ENCODE peak calls at places on chromosome 14, in nine cellular contexts. One of them, this sample, is unnamed.

GRCh38 chr14:73754911-73755360 is 40.8 kb upstream of the PNMA1 start:
- DNase-seq in colonic mucosa: no peak
- DNase-seq in left ventricle myocardium inferior: peak; percentile 61
- DNase-seq in brain microvascular endothelial cell: no peak
- DNase-seq in AG04450: no peak
- DNase-seq in mammary epithelial cell: no peak
- DNase-seq in esophagus muscularis mucosa: no peak
- DNase-seq in tibial nerve: no peak
- DNase-seq in transverse colon: peak; percentile 59
- DNase-seq in this sample: no peak

GRCh38 chr14:23148596-23149249 is 29.7 kb upstream of the CEBPE start:
- DNase-seq in colonic mucosa: no peak
- DNase-seq in left ventricle myocardium inferior: no peak
- DNase-seq in brain microvascular endothelial cell: no peak
- DNase-seq in AG04450: no peak
- DNase-seq in mammary epithelial cell: no peak
- DNase-seq in esophagus muscularis mucosa: no peak
- DNase-seq in tibial nerve: no peak
- DNase-seq in transverse colon: no peak
- DNase-seq in this sample: no peak

GRCh38 chr14:56325251-56325839 is 207.1 kb downstream of the PELI2 start:
- DNase-seq in colonic mucosa: no peak
- DNase-seq in left ventricle myocardium inferior: no peak
- DNase-seq in brain microvascular endothelial cell: no peak
- DNase-seq in AG04450: no peak
- DNase-seq in mammary epithelial cell: no peak
- DNase-seq in esophagus muscularis mucosa: no peak
- DNase-seq in tibial nerve: no peak
- DNase-seq in transverse colon: no peak
- DNase-seq in this sample: no peak

GRCh38 chr14:55556929-55557623 is 22.9 kb upstream of the KTN1 start:
- DNase-seq in colonic mucosa: peak; percentile 26
- DNase-seq in left ventricle myocardium inferior: peak; percentile 84
- DNase-seq in brain microvascular endothelial cell: peak; percentile 60
- DNase-seq in AG04450: peak; percentile 67
- DNase-seq in mammary epithelial cell: peak; percentile 91
- DNase-seq in esophagus muscularis mucosa: no peak
- DNase-seq in tibial nerve: no peak
- DNase-seq in transverse colon: peak; percentile 67
- DNase-seq in this sample: peak; percentile 91

GRCh38 chr14:99378782-99379214 is 101.9 kb downstream of the SETD3 start:
- DNase-seq in colonic mucosa: no peak
- DNase-seq in left ventricle myocardium inferior: no peak
- DNase-seq in brain microvascular endothelial cell: peak; percentile 60
- DNase-seq in AG04450: no peak
- DNase-seq in mammary epithelial cell: peak; percentile 86
- DNase-seq in esophagus muscularis mucosa: no peak
- DNase-seq in tibial nerve: no peak
- DNase-seq in transverse colon: peak; percentile 24
- DNase-seq in this sample: peak; percentile 84

GRCh38 chr14:91129261-91129660 is 15.4 kb downstream of the DGLUCY start:
- DNase-seq in colonic mucosa: no peak
- DNase-seq in left ventricle myocardium inferior: no peak
- DNase-seq in brain microvascular endothelial cell: no peak
- DNase-seq in AG04450: no peak
- DNase-seq in mammary epithelial cell: no peak
- DNase-seq in esophagus muscularis mucosa: no peak
- DNase-seq in tibial nerve: no peak
- DNase-seq in transverse colon: no peak
- DNase-seq in this sample: no peak

GRCh38 chr14:69101331-69101826 is 51.5 kb downstream of the DCAF5 start:
- DNase-seq in colonic mucosa: peak; percentile 53
- DNase-seq in left ventricle myocardium inferior: no peak
- DNase-seq in brain microvascular endothelial cell: peak; percentile 79
- DNase-seq in AG04450: peak; percentile 55
- DNase-seq in mammary epithelial cell: peak; percentile 75
- DNase-seq in esophagus muscularis mucosa: no peak
- DNase-seq in tibial nerve: no peak
- DNase-seq in transverse colon: no peak
- DNase-seq in this sample: peak; percentile 36

GRCh38 chr14:104996483-104996882 is 10.9 kb downstream of the CLBA1 start:
- DNase-seq in colonic mucosa: no peak
- DNase-seq in left ventricle myocardium inferior: no peak
- DNase-seq in brain microvascular endothelial cell: no peak
- DNase-seq in AG04450: no peak
- DNase-seq in mammary epithelial cell: no peak
- DNase-seq in esophagus muscularis mucosa: no peak
- DNase-seq in tibial nerve: no peak
- DNase-seq in transverse colon: no peak
- DNase-seq in this sample: no peak

GRCh38 chr14:21068521-21069387 is 1.4 kb upstream of the ARHGEF40 start:
- DNase-seq in colonic mucosa: peak; percentile 73
- DNase-seq in left ventricle myocardium inferior: peak; percentile 47
- DNase-seq in brain microvascular endothelial cell: peak; percentile 39
- DNase-seq in AG04450: no peak
- DNase-seq in mammary epithelial cell: no peak
- DNase-seq in esophagus muscularis mucosa: no peak
- DNase-seq in tibial nerve: no peak
- DNase-seq in transverse colon: peak; percentile 71
- DNase-seq in this sample: peak; percentile 78

GRCh38 chr14:90743826-90744225 is 72.4 kb downstream of the TTC7B start:
- DNase-seq in colonic mucosa: no peak
- DNase-seq in left ventricle myocardium inferior: no peak
- DNase-seq in brain microvascular endothelial cell: no peak
- DNase-seq in AG04450: no peak
- DNase-seq in mammary epithelial cell: no peak
- DNase-seq in esophagus muscularis mucosa: peak; percentile 81
- DNase-seq in tibial nerve: no peak
- DNase-seq in transverse colon: no peak
- DNase-seq in this sample: no peak

GRCh38 chr14:59870277-59871165 is at the start of gene RTN1:
- DNase-seq in colonic mucosa: peak; percentile 25
- DNase-seq in left ventricle myocardium inferior: peak; percentile 51
- DNase-seq in brain microvascular endothelial cell: no peak
- DNase-seq in AG04450: peak; percentile 2
- DNase-seq in mammary epithelial cell: peak; percentile 30
- DNase-seq in esophagus muscularis mucosa: no peak
- DNase-seq in tibial nerve: peak; percentile 35
- DNase-seq in transverse colon: peak; percentile 25
- DNase-seq in this sample: peak; percentile 36

GRCh38 chr14:36944307-36945010 is 227.9 kb downstream of the SLC25A21 start:
- DNase-seq in colonic mucosa: no peak
- DNase-seq in left ventricle myocardium inferior: no peak
- DNase-seq in brain microvascular endothelial cell: peak; percentile 40
- DNase-seq in AG04450: peak; percentile 24
- DNase-seq in mammary epithelial cell: peak; percentile 90
- DNase-seq in esophagus muscularis mucosa: no peak
- DNase-seq in tibial nerve: no peak
- DNase-seq in transverse colon: no peak
- DNase-seq in this sample: peak; percentile 20

GRCh38 chr14:68968051-68968450 is 11.1 kb downstream of the ACTN1 start:
- DNase-seq in colonic mucosa: no peak
- DNase-seq in left ventricle myocardium inferior: no peak
- DNase-seq in brain microvascular endothelial cell: peak; percentile 0
- DNase-seq in AG04450: no peak
- DNase-seq in mammary epithelial cell: no peak
- DNase-seq in esophagus muscularis mucosa: no peak
- DNase-seq in tibial nerve: no peak
- DNase-seq in transverse colon: no peak
- DNase-seq in this sample: no peak

GRCh38 chr14:73825551-73826188 is 26.0 kb upstream of the PTGR2 start:
- DNase-seq in colonic mucosa: peak; percentile 94
- DNase-seq in left ventricle myocardium inferior: peak; percentile 91
- DNase-seq in brain microvascular endothelial cell: peak; percentile 72
- DNase-seq in AG04450: peak; percentile 56
- DNase-seq in mammary epithelial cell: peak; percentile 64
- DNase-seq in esophagus muscularis mucosa: peak; percentile 97
- DNase-seq in tibial nerve: peak; percentile 93
- DNase-seq in transverse colon: peak; percentile 94
- DNase-seq in this sample: peak; percentile 90

GRCh38 chr14:104893435-104894207 is 28.6 kb downstream of the CEP170B start:
- DNase-seq in colonic mucosa: peak; percentile 23
- DNase-seq in left ventricle myocardium inferior: peak; percentile 14
- DNase-seq in brain microvascular endothelial cell: no peak
- DNase-seq in AG04450: no peak
- DNase-seq in mammary epithelial cell: no peak
- DNase-seq in esophagus muscularis mucosa: no peak
- DNase-seq in tibial nerve: no peak
- DNase-seq in transverse colon: peak; percentile 19
- DNase-seq in this sample: no peak

GRCh38 chr14:34837801-34838322 is 37.3 kb downstream of the BAZ1A start:
- DNase-seq in colonic mucosa: no peak
- DNase-seq in left ventricle myocardium inferior: no peak
- DNase-seq in brain microvascular endothelial cell: no peak
- DNase-seq in AG04450: no peak
- DNase-seq in mammary epithelial cell: peak; percentile 5
- DNase-seq in esophagus muscularis mucosa: no peak
- DNase-seq in tibial nerve: no peak
- DNase-seq in transverse colon: no peak
- DNase-seq in this sample: no peak

GRCh38 chr14:34833545-34834523 is 41.3 kb downstream of the BAZ1A start:
- DNase-seq in colonic mucosa: no peak
- DNase-seq in left ventricle myocardium inferior: no peak
- DNase-seq in brain microvascular endothelial cell: no peak
- DNase-seq in AG04450: no peak
- DNase-seq in mammary epithelial cell: no peak
- DNase-seq in esophagus muscularis mucosa: no peak
- DNase-seq in tibial nerve: no peak
- DNase-seq in transverse colon: no peak
- DNase-seq in this sample: no peak

DNA sequence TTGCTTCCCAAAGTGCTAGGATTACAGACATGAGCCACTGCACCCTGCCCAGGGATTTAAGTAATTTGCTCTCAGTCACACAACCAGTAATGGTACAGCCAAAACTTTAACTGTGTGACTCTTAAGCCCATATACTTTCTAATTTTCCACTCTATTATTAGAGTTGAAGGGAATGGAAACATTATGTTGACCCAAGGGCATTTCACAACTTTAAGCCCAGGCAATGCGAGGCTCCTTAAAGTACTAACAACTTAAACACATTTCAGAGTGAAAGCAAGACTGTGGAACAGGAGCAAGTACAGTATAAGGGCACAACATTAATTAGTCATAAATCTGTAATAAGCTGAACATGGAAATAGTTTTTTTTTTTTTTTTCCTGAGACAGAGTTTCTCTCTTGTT is 39.8 kb downstream of the BAZ1A start:
- DNase-seq in colonic mucosa: no peak
- DNase-seq in left ventricle myocardium inferior: no peak
- DNase-seq in brain microvascular endothelial cell: no peak
- DNase-seq in AG04450: no peak
- DNase-seq in mammary epithelial cell: no peak
- DNase-seq in esophagus muscularis mucosa: no peak
- DNase-seq in tibial nerve: no peak
- DNase-seq in transverse colon: no peak
- DNase-seq in this sample: no peak
- H3K27ac ChIP-seq in colonic mucosa: no peak overlapping the region
- H3K27ac ChIP-seq in left ventricle myocardium inferior: no peak overlapping the region
- H3K27ac ChIP-seq in brain microvascular endothelial cell: no peak overlapping the region
- H3K27ac ChIP-seq in AG04450: no peak overlapping the region
- H3K27ac ChIP-seq in mammary epithelial cell: no peak overlapping the region
- H3K27ac ChIP-seq in esophagus muscularis mucosa: no peak overlapping the region
- H3K27ac ChIP-seq in tibial nerve: no peak overlapping the region
- H3K27ac ChIP-seq in transverse colon: no peak overlapping the region
- H3K27ac ChIP-seq in this sample: no peak overlapping the region

GRCh38 chr14:100419856-100420255 is 96.7 kb downstream of the SLC25A47 start:
- DNase-seq in colonic mucosa: no peak
- DNase-seq in left ventricle myocardium inferior: no peak
- DNase-seq in brain microvascular endothelial cell: no peak
- DNase-seq in AG04450: no peak
- DNase-seq in mammary epithelial cell: no peak
- DNase-seq in esophagus muscularis mucosa: no peak
- DNase-seq in tibial nerve: no peak
- DNase-seq in transverse colon: no peak
- DNase-seq in this sample: no peak
- TF ChIP-seq CTCF in colonic mucosa: no peak
- TF ChIP-seq CTCF in left ventricle myocardium inferior: no peak
- TF ChIP-seq CTCF in brain microvascular endothelial cell: peak; percentile 50
- TF ChIP-seq CTCF in AG04450: peak; percentile 16
- TF ChIP-seq CTCF in mammary epithelial cell: no peak
- TF ChIP-seq CTCF in esophagus muscularis mucosa: no peak
- TF ChIP-seq CTCF in tibial nerve: no peak
- TF ChIP-seq CTCF in transverse colon: no peak
- TF ChIP-seq CTCF in this sample: no peak

DNA sequence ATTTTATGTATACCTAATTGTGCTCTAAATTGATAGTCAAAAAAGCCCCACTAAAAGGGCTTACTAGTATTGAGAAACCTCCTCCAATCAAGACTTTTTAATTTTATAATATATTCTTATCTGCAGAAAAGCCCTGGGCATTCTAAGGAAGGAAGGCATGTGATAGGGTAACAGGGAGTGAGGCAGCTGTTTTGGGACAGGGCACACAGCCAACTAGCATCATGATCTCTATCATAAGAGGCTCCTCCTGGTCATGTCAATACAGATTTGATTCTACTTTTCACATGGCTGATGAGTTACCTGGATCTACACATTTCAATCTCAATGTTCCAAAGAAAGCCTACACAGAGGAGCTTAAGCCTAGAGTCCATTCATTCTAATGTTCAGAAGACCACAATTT is 9.1 kb downstream of the ADAM20 start:
- DNase-seq in colonic mucosa: no peak
- DNase-seq in left ventricle myocardium inferior: no peak
- DNase-seq in brain microvascular endothelial cell: no peak
- DNase-seq in AG04450: no peak
- DNase-seq in mammary epithelial cell: no peak
- DNase-seq in esophagus muscularis mucosa: no peak
- DNase-seq in tibial nerve: no peak
- DNase-seq in transverse colon: no peak
- DNase-seq in this sample: no peak
- H3K27ac ChIP-seq in colonic mucosa: no peak overlapping the region
- H3K27ac ChIP-seq in left ventricle myocardium inferior: no peak overlapping the region
- H3K27ac ChIP-seq in brain microvascular endothelial cell: no peak overlapping the region
- H3K27ac ChIP-seq in AG04450: no peak overlapping the region
- H3K27ac ChIP-seq in mammary epithelial cell: no peak overlapping the region
- H3K27ac ChIP-seq in esophagus muscularis mucosa: no peak overlapping the region
- H3K27ac ChIP-seq in tibial nerve: no peak overlapping the region
- H3K27ac ChIP-seq in transverse colon: no peak overlapping the region
- H3K27ac ChIP-seq in this sample: no peak overlapping the region

GRCh38 chr14:66507722-66508546 is at the start of gene GPHN:
- DNase-seq in colonic mucosa: peak; percentile 96
- DNase-seq in left ventricle myocardium inferior: peak; percentile 97
- DNase-seq in brain microvascular endothelial cell: peak; percentile 99
- DNase-seq in AG04450: peak; percentile 95
- DNase-seq in mammary epithelial cell: peak; percentile 99
- DNase-seq in esophagus muscularis mucosa: peak; percentile 97
- DNase-seq in tibial nerve: peak; percentile 88
- DNase-seq in transverse colon: peak; percentile 96
- DNase-seq in this sample: peak; percentile 94
- TF ChIP-seq CTCF in colonic mucosa: no peak
- TF ChIP-seq CTCF in left ventricle myocardium inferior: peak; percentile 63
- TF ChIP-seq CTCF in brain microvascular endothelial cell: peak; percentile 45
- TF ChIP-seq CTCF in AG04450: peak; percentile 40
- TF ChIP-seq CTCF in mammary epithelial cell: no peak
- TF ChIP-seq CTCF in esophagus muscularis mucosa: peak; percentile 48
- TF ChIP-seq CTCF in tibial nerve: peak; percentile 60
- TF ChIP-seq CTCF in transverse colon: peak; percentile 30
- TF ChIP-seq CTCF in this sample: no peak